ENCODE peak calls at places on chromosomes 6 and 20, in four cellular contexts. E, Q, A and C are unnamed samples.

GRCh38 chr6:2962636-2963035 is 8.7 kb downstream of the SERPINB6 start:
- DNase-seq in E (no peak), Q (no peak), A (no peak), C (no peak)

GRCh38 chr20:59005523-59006166 is 1.4 kb downstream of the CTSZ start:
- DNase-seq in E (no peak), Q (no peak), A (no peak), C (no peak)

GRCh38 chr20:63934271-63935068 is 21.7 kb downstream of the UCKL1 start:
- DNase-seq in E (no peak), Q (peak), A (no peak), C (peak)

GRCh38 chr6:56772737-56773184 is 130.1 kb upstream of the DST start:
- DNase-seq in E (no peak), Q (no peak), A (no peak), C (no peak)

GRCh38 chr6:166924531-166924930 is 31.8 kb downstream of the RNASET2 start:
- DNase-seq in E (no peak), Q (no peak), A (no peak), C (no peak)

GRCh38 chr6:26554669-26555504 is 16.7 kb downstream of the HMGN4 start:
- DNase-seq in E (peak), Q (peak), A (no peak), C (peak)

GRCh38 chr6:3131695-3132094 is 13.2 kb downstream of the BPHL start:
- DNase-seq in E (no peak), Q (no peak), A (no peak), C (no peak)

GRCh38 chr6:128807577-128807976 is 75.4 kb upstream of the LAMA2 start:
- DNase-seq in E (peak), Q (no peak), A (peak), C (no peak)

GRCh38 chr20:33645421-33645820 is 16.7 kb upstream of the C20orf144 start:
- DNase-seq in E (no peak), Q (no peak), A (no peak), C (no peak)

GRCh38 chr20:37946946-37947345 is 44.0 kb downstream of the VSTM2L start:
- DNase-seq in E (no peak), Q (peak), A (no peak), C (no peak)

GRCh38 chr6:135667694-135668455 is 170.3 kb upstream of the AHI1 start:
- DNase-seq in E (no peak), Q (no peak), A (no peak), C (no peak)

GRCh38 chr20:17747431-17747846 is 47.7 kb downstream of the BANF2 start:
- DNase-seq in E (peak), Q (no peak), A (peak), C (no peak)

GRCh38 chr6:166691199-166691598 is 64.1 kb upstream of the RPS6KA2 start:
- DNase-seq in E (no peak), Q (no peak), A (peak), C (no peak)

GRCh38 chr6:83536034-83536646 is 23.8 kb downstream of the PRSS35 start:
- DNase-seq in E (peak), Q (peak), A (peak), C (peak)

GRCh38 chr6:159170333-159170672 is 1.1 kb downstream of the FNDC1 start:
- DNase-seq in E (no peak), Q (no peak), A (no peak), C (no peak)
- H3K4me3 ChIP-seq in E (no peak), Q (peak), A (no peak), C (no peak)

DNA sequence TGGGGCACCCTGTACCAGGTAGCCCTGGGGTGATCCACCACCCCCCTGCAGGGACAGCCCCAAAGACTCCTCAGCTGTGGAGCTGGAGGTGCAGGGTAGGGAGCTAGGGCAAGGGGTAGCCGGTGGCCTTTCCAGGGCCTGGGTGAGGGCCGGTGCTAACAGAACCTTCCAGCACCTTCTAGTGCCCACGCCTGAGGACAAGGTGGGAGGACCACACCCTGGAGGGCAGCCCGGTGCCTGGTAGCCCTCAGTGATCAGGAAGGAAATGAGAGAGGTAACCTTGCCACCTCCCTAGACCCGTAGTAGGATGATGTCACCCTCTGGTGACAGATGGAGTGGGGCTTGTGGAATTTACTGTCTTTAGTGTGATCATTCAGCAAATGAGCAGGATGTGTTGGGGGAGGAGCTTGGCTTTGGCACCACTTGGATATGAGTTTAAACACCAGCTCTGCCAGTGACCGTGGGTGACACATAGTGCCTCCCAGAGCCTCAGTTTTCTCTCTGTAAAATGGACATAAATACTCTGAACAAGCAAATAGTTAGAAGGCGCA is 187.7 kb downstream of the NFATC2 start:
- DNase-seq in E (no peak), Q (no peak), A (no peak), C (no peak)
- TF ChIP-seq CEBPB in E (no peak), Q (no peak), A (no peak), C (no peak)

GRCh38 chr6:31308845-31309175 is 36.9 kb upstream of the HLA-C start:
- DNase-seq in E (no peak), Q (peak), A (no peak), C (no peak)
- H3K4me3 ChIP-seq in E (no peak), Q (peak), A (no peak), C (no peak)

DNA sequence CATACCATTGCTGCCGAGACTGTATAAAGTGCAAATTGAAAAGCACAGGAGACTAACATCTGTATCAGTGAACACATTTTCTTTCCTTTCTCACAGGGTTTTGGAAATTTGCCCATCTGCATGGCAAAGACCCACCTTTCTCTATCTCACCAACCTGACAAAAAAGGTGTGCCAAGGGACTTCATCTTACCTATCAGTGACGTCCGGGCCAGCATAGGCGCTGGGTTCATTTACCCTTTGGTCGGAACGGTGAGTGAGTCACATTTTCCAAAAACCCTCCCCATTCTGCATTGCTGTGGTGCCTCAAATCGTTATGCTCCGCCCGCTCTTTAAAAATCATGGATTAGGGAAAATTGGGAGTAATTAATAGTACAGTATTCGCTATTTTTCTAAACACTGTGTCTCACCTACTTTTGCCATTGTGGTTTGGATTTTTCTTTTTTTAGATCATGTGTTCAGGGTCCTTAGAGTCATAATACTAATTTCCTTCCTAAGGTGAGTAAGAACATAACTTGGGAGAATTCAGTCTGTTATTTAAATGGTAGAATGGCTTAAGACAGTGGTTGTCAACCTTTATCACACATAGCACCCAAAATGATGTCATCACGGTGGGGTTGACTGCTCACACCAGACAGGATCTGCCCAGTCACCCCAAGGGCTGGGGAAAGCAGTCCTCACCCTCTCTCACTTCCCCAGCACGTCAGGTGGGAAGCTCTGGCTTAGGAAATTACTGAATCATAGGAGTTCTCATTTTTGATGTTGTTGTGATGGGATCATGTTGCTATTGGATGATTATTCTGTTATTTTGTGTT is 171.6 kb downstream of the MTHFD1L start:
- DNase-seq in E (no peak), Q (no peak), A (peak), C (no peak)
- TF ChIP-seq CEBPB in E (no peak), Q (no peak), A (no peak), C (no peak)

GRCh38 chr6:140078552-140079126 is 704.2 kb upstream of the CITED2 start:
- DNase-seq in E (no peak), Q (no peak), A (no peak), C (no peak)
- H3K4me3 ChIP-seq in E (no peak), Q (no peak), A (no peak), C (no peak)

GRCh38 chr20:49936153-49937022 is at the start of gene RNF114:
- DNase-seq in E (peak), Q (peak), A (peak), C (peak)

GRCh38 chr20:49935746-49936152 is 448 bp upstream of the RNF114 start:
- DNase-seq in E (no peak), Q (no peak), A (no peak), C (no peak)

GRCh38 chr20:49941456-49941855 is 5.3 kb downstream of the RNF114 start:
- DNase-seq in E (no peak), Q (no peak), A (no peak), C (no peak)

GRCh38 chr20:49937023-49937929 is 1.1 kb downstream of the RNF114 start:
- DNase-seq in E (no peak), Q (no peak), A (no peak), C (no peak)

GRCh38 chr20:49938173-49939163 is 2.3 kb downstream of the RNF114 start:
- DNase-seq in E (no peak), Q (no peak), A (no peak), C (no peak)
- TF ChIP-seq CEBPB in E (no peak), Q (no peak), A (no peak), C (no peak)